ENCODE peak calls at places on chromosomes 2 and 18, in eight cellular contexts. E is WERI-Rb-1, C is pancreas, K is lower lobe of right lung, S is H1, O is GM06990, Z is lung, L is AG04450. B is an unnamed sample.

GRCh38 chr2:166106431-166107015 is 21.3 kb downstream of the SCN1A start:
- DNase-seq in S (no peak), Z (no peak), O (no peak), E (peak; percentile 25), L (no peak), C (no peak), K (no peak), B (no peak)

GRCh38 chr18:506801-507200 is 6.3 kb upstream of the COLEC12 start:
- DNase-seq in Z (no peak), K (no peak), O (no peak), L (no peak), E (no peak), C (no peak), S (no peak), B (no peak)

GRCh38 chr2:173589604-173590277 is 235.1 kb downstream of the CDCA7 start:
- DNase-seq in O (no peak), E (no peak), K (no peak), S (no peak), L (no peak), C (no peak), Z (no peak), B (peak; percentile 46)

GRCh38 chr18:3261393-3262233 is at the start of gene MYL12B:
- DNase-seq in S (peak; percentile 89), O (peak; percentile 90), L (no peak), E (peak; percentile 71), C (peak; percentile 77), Z (peak; percentile 88), K (peak; percentile 92), B (no peak)

GRCh38 chr2:118970396-118971135 is 28.6 kb downstream of the MARCO start:
- DNase-seq in L (no peak), Z (peak; percentile 46), O (no peak), E (no peak), S (peak; percentile 33), K (peak; percentile 86), C (no peak), B (no peak)

GRCh38 chr18:23573948-23574431 is 12.3 kb downstream of the NPC1 start:
- DNase-seq in K (peak; percentile 60), C (no peak), E (no peak), O (no peak), Z (peak; percentile 70), L (no peak), S (no peak), B (no peak)

GRCh38 chr18:49734836-49735235 is 78.5 kb downstream of the ACAA2 start:
- DNase-seq in L (no peak), E (no peak), S (no peak), C (no peak), O (no peak), K (no peak), Z (no peak), B (no peak)

GRCh38 chr18:23194150-23194968 is 59.1 kb downstream of the CABLES1 start:
- DNase-seq in Z (no peak), O (no peak), S (no peak), C (no peak), L (no peak), E (no peak), K (no peak), B (no peak)

GRCh38 chr2:47035615-47036488 is 119.3 kb downstream of the STPG4 start:
- DNase-seq in S (no peak), Z (no peak), C (peak; percentile 18), L (no peak), E (peak; percentile 55), O (no peak), K (no peak), B (no peak)

GRCh38 chr2:207768168-207768890 is 1.4 kb downstream of the FZD5 start:
- DNase-seq in L (no peak), E (peak; percentile 31), O (peak; percentile 66), Z (peak; percentile 38), C (peak; percentile 73), S (peak; percentile 73), K (peak; percentile 72), B (peak; percentile 79)

GRCh38 chr2:26292646-26293045 is 47.9 kb downstream of the HADHB start:
- DNase-seq in C (no peak), O (no peak), Z (no peak), K (no peak), S (no peak), E (no peak), L (no peak), B (no peak)

GRCh38 chr2:9836517-9836916 is 6.8 kb upstream of the TAF1B start:
- DNase-seq in E (no peak), C (no peak), O (no peak), S (no peak), L (no peak), Z (no peak), K (no peak), B (no peak)

GRCh38 chr2:225140761-225141160 is 98.5 kb upstream of the DOCK10 start:
- DNase-seq in K (no peak), C (no peak), S (no peak), O (no peak), Z (no peak), E (no peak), L (no peak), B (no peak)

GRCh38 chr2:120401275-120402069 is 55.5 kb downstream of the INHBB start:
- DNase-seq in C (no peak), S (peak; percentile 26), E (no peak), L (no peak), Z (no peak), O (no peak), K (no peak), B (no peak)

GRCh38 chr2:101223814-101224231 is 28.9 kb upstream of the CNOT11 start:
- DNase-seq in K (no peak), C (no peak), L (no peak), S (no peak), E (no peak), Z (no peak), O (peak; percentile 77), B (no peak)

GRCh38 chr2:182077451-182078142 is 91.9 kb downstream of the PPP1R1C start:
- DNase-seq in C (peak; percentile 13), L (peak; percentile 85), K (no peak), O (peak; percentile 31), S (no peak), E (peak; percentile 27), Z (peak; percentile 52), B (peak; percentile 98)

GRCh38 chr2:28979041-28979440 is 2.1 kb upstream of the TOGARAM2 start:
- DNase-seq in O (no peak), S (no peak), K (no peak), C (no peak), Z (no peak), E (peak; percentile 70), L (no peak), B (no peak)

DNA sequence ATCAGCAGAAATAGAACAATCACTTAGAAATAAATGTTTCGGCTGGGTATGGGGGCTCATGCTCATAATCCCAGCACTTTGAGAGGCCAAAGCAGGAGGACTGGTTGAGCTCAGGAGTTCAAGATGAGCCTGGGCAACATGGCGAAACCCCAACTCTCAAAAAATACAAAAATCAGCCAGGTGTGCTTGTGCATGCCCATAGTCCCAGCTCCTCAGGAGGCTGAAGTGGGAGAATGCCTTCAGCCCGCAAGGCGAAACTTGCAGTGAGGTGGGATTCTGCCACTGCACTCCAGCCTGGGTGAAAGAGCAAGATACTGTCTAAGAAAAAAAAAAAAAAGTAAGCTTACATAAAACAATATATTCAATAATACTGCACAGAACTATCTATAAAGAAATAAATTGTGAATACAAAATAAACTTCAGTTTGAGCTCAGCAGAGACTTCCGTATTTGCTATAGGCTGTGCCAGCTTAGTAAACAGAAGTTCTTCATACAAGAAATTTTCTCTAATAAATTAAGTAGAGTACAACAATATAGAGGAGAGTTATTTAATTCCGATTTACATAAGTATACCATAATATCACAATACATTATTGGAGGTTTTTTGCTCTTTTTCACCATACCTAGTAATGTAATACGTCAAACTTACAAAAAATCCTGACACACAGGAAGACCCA is 43.6 kb downstream of the SRBD1 start:
- DNase-seq in S (no peak), O (peak; percentile 3), L (no peak), E (no peak), Z (no peak), K (no peak), C (no peak), B (no peak)
- H3K4me3 ChIP-seq in S (no peak overlapping the region), O (no peak overlapping the region), L (no peak overlapping the region), E (no peak overlapping the region), Z (no peak overlapping the region), K (peak overlapping the region; percentile 33), C (no peak overlapping the region), B (peak overlapping the region; percentile 42)

GRCh38 chr2:96891591-96892333 is 21.9 kb upstream of the SEMA4C start:
- DNase-seq in E (no peak), Z (no peak), L (no peak), C (no peak), O (no peak), K (peak; percentile 66), S (no peak), B (no peak)
- TF ChIP-seq CTCF in E (no peak), Z (no peak), L (no peak), C (no peak), O (no peak), K (no peak), S (no peak), B (no peak)

GRCh38 chr2:233853883-233854240 is 473 bp downstream of the HJURP start:
- DNase-seq in K (no peak), C (no peak), E (no peak), L (no peak), S (no peak), Z (no peak), O (no peak), B (no peak)
- H3K4me3 ChIP-seq in K (peak overlapping the region; percentile 74), C (peak overlapping the region; percentile 55), E (peak overlapping the region; percentile 76), L (peak overlapping the region; percentile 83), S (peak overlapping the region; percentile 96), Z (peak overlapping the region; percentile 75), O (peak overlapping the region; percentile 94), B (peak overlapping the region; percentile 81)

DNA sequence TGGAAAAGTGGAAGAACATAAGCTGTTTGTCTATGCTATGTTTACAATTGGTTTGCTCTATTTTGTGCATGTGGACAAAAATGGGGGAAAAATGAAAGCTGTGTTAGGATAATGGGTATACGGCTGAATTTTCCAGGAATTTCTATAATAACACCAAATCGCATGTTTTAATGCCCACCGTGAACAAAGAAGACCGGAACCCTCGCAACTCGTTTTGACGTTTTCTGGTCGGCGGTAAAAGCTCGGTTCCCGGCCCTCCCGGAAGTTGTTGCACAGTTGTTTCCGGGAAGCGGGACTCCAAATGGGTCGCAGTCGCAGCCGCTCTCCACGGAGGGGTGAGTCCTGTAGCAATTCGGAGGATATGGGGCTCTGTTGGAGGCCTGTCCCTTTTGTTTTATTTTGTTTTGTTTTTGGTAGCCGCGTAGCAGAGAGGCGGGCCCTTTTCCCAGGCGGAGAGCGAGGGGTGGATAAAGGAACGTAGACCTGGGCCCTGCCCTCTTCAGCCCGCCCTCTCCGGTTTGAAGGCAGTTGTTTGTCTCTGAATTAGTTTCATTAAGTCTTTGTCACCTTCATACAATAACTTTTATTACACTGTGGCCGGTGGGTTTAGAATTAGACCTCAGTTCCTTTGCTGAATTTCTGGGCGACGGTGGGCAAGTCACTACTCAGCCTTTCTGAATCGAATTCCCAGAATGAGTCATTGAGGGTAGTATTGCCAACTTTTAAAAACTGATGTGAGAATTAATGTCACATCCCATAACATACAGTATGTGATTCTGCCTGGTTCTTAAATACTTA is at the start of gene SNRNP27:
- DNase-seq in C (peak; percentile 79), E (peak; percentile 84), Z (peak; percentile 80), O (peak; percentile 77), L (peak; percentile 53), S (peak; percentile 85), K (peak; percentile 78), B (peak; percentile 25)
- TF ChIP-seq CTCF in C (no peak), E (no peak), Z (no peak), O (no peak), L (no peak), S (no peak), K (no peak), B (no peak)

B was measured in LNCaP clone FGC.